ENCODE peak calls at places on chromosome 5, in ten cellular contexts. G is IMR-90, H is cardiac muscle cell, Z is stomach, L is ovary, T is WERI-Rb-1, E is pancreas, A is MM.1S, R is spleen, N is endodermal cell. D is an unnamed sample.

GRCh38 chr5:164302533-164303235 is 797.3 kb downstream of the MAT2B start:
- DNase-seq in T (no peak), E (no peak), A (no peak), N (no peak), H (no peak), Z (no peak), G (peak; percentile 42), R (no peak), L (no peak), D (peak; percentile 9)

GRCh38 chr5:17163185-17163584 is 54.2 kb upstream of the BASP1 start:
- DNase-seq in L (no peak), H (no peak), R (no peak), G (no peak), Z (no peak), E (no peak), N (no peak), A (no peak), T (no peak), D (no peak)

GRCh38 chr5:110734101-110734500 is 4.7 kb upstream of the SLC25A46 start:
- DNase-seq in H (no peak), T (no peak), N (no peak), G (no peak), R (no peak), L (no peak), E (no peak), Z (no peak), A (no peak), D (no peak)

GRCh38 chr5:132070460-132071337 is 2.9 kb upstream of the CSF2 start:
- DNase-seq in Z (no peak), A (no peak), N (no peak), T (no peak), R (peak; percentile 56), E (no peak), L (no peak), G (peak; percentile 84), H (no peak), D (peak; percentile 33)

GRCh38 chr5:172528440-172528839 is 74.1 kb upstream of the SH3PXD2B start:
- DNase-seq in N (peak; percentile 38), G (no peak), E (no peak), R (no peak), A (no peak), Z (no peak), L (no peak), T (no peak), H (no peak), D (no peak)

GRCh38 chr5:138503487-138504270 is 38.4 kb downstream of the EGR1 start:
- DNase-seq in R (no peak), N (peak; percentile 81), L (peak; percentile 43), H (peak; percentile 71), Z (peak; percentile 44), A (peak; percentile 36), G (peak; percentile 75), T (peak; percentile 49), E (no peak), D (peak; percentile 81)

GRCh38 chr5:91027316-91027937 is 355.7 kb downstream of the ARRDC3 start:
- DNase-seq in A (no peak), R (no peak), Z (no peak), L (no peak), H (no peak), T (no peak), E (no peak), N (no peak), G (no peak), D (no peak)

GRCh38 chr5:163306421-163306820 is 131.0 kb upstream of the CCNG1 start:
- DNase-seq in G (no peak), H (peak; percentile 1), T (no peak), A (peak; percentile 14), Z (no peak), N (no peak), R (no peak), E (no peak), L (no peak), D (peak; percentile 45)

GRCh38 chr5:170420809-170421412 is 31.7 kb upstream of the KCNMB1 start:
- DNase-seq in T (peak; percentile 52), E (no peak), N (peak; percentile 91), L (peak; percentile 41), Z (peak; percentile 51), R (peak; percentile 58), G (peak; percentile 67), H (peak; percentile 86), A (peak; percentile 60), D (peak; percentile 82)

GRCh38 chr5:14235872-14236271 is 92.7 kb downstream of the TRIO start:
- DNase-seq in H (no peak), T (no peak), Z (no peak), R (no peak), N (no peak), A (no peak), L (no peak), E (no peak), G (no peak), D (no peak)

GRCh38 chr5:53322257-53322656 is 158.2 kb upstream of the FST start:
- DNase-seq in L (no peak), A (no peak), G (peak; percentile 74), N (no peak), E (no peak), T (no peak), Z (no peak), R (no peak), H (no peak), D (no peak)

GRCh38 chr5:151056367-151057306 is 24.2 kb downstream of the TNIP1 start:
- DNase-seq in E (no peak), H (no peak), L (no peak), A (no peak), N (no peak), R (peak; percentile 79), Z (no peak), T (no peak), G (no peak), D (no peak)

GRCh38 chr5:151058301-151058700 is 22.5 kb downstream of the TNIP1 start:
- DNase-seq in R (no peak), H (no peak), Z (no peak), T (no peak), A (no peak), L (no peak), E (no peak), G (no peak), N (no peak), D (no peak)

GRCh38 chr5:151060742-151061141 is 20.1 kb downstream of the TNIP1 start:
- DNase-seq in G (no peak), R (peak; percentile 69), H (no peak), T (no peak), L (no peak), E (no peak), N (no peak), A (no peak), Z (no peak), D (no peak)

GRCh38 chr5:151062405-151063135 is 18.3 kb downstream of the TNIP1 start:
- DNase-seq in R (peak; percentile 20), T (no peak), H (no peak), A (no peak), Z (no peak), L (no peak), G (no peak), E (no peak), N (no peak), D (no peak)

GRCh38 chr5:151058891-151059611 is 21.8 kb downstream of the TNIP1 start:
- DNase-seq in G (no peak), E (no peak), L (no peak), T (no peak), A (peak; percentile 23), Z (no peak), H (no peak), R (peak; percentile 72), N (no peak), D (no peak)
- TF ChIP-seq CTCF in G (no peak), E (no peak), L (no peak), T (no peak), A (peak; percentile 13), Z (no peak), H (no peak), R (no peak), N (no peak), D (no peak)

DNA sequence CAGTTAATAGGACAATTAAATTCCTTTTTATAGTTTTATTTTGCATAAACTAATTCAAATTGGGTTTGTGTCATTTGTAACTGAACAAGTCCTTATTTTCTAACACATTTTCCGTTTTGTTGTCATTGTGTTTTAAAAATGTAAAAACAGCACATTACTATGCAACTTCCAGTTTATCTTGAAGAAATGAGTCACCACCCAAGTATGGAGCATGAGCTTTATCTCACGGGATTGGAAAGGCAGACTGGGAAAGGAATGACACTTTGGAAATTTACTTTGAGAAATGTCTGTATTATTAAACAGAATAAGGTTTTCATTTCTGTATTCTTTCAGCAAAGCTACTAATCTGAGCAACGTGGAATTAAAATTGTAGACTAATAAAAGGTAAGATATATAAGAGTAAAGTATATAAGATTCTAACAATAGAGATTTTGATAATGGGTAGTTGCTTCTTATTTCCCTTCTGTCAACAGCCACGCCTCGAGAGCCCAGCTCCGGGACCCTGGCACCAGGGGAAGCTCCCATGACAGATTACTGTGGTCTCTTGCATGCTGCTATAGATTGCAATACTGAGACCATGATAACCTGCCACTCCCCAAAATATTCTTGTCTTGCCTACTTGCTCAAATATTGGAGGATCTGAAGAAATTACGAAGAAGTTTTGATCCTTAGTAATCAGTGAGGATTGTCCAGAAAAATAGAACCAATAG is 433.1 kb downstream of the CHSY3 start:
- DNase-seq in A (no peak), L (no peak), E (no peak), N (no peak), T (no peak), R (no peak), G (peak; percentile 15), Z (no peak), H (no peak), D (peak; percentile 89)
- H3K4me3 ChIP-seq in A (no peak overlapping the region), L (no peak overlapping the region), E (no peak overlapping the region), N (no peak overlapping the region), T (no peak overlapping the region), R (no peak overlapping the region), G (no peak overlapping the region), Z (no peak overlapping the region), H (no peak overlapping the region), D (peak overlapping the region; percentile 31)

GRCh38 chr5:99544326-99544725 is 615.5 kb upstream of the CHD1 start:
- DNase-seq in A (no peak), G (no peak), H (no peak), T (no peak), L (no peak), R (no peak), Z (no peak), N (no peak), E (no peak), D (no peak)

GRCh38 chr5:99543841-99544240 is 615.0 kb upstream of the CHD1 start:
- DNase-seq in E (no peak), H (no peak), A (no peak), R (no peak), T (no peak), Z (no peak), N (no peak), L (no peak), G (no peak), D (peak; percentile 56)
- TF ChIP-seq CTCF in E (no peak), H (no peak), A (no peak), R (no peak), T (no peak), Z (no peak), N (no peak), L (no peak), G (no peak), D (no peak)

GRCh38 chr5:31674371-31674770 is 35.4 kb downstream of the PDZD2 start:
- DNase-seq in G (no peak), E (no peak), Z (no peak), T (no peak), H (no peak), R (no peak), N (no peak), A (no peak), L (no peak), D (no peak)

GRCh38 chr5:31675472-31675871 is 36.5 kb downstream of the PDZD2 start:
- DNase-seq in N (no peak), L (no peak), T (no peak), R (no peak), G (no peak), H (no peak), A (no peak), E (no peak), Z (no peak), D (no peak)

GRCh38 chr5:31671339-31671741 is 32.4 kb downstream of the PDZD2 start:
- DNase-seq in L (peak; percentile 39), E (no peak), T (no peak), Z (no peak), N (peak; percentile 59), H (no peak), A (no peak), G (no peak), R (no peak), D (no peak)
- H3K4me3 ChIP-seq in L (no peak overlapping the region), E (no peak overlapping the region), T (no peak overlapping the region), Z (no peak overlapping the region), N (no peak overlapping the region), H (no peak overlapping the region), A (no peak overlapping the region), G (no peak overlapping the region), R (no peak overlapping the region), D (no peak overlapping the region)

D was measured in fibroblast of pulmonary artery.